ENCODE peak calls at places on chromosomes 5 and 9, in four cellular contexts. M, P, F and B are unnamed samples.

GRCh38 chr5:154860123-154860522 is 1.7 kb downstream of the CNOT8 start:
- DNase-seq in M (no peak), P (peak; percentile 29), F (no peak), B (no peak)

GRCh38 chr5:107072440-107072839 is 598.3 kb downstream of the EFNA5 start:
- DNase-seq in F (no peak), M (no peak), P (no peak), B (no peak)

GRCh38 chr9:23821400-23822181 is 4.4 kb downstream of the ELAVL2 start:
- DNase-seq in M (peak; percentile 11), P (no peak), F (no peak), B (no peak)

GRCh38 chr9:122374885-122375420 is 4.1 kb downstream of the PTGS1 start:
- DNase-seq in F (no peak), M (peak; percentile 82), P (no peak), B (no peak)

GRCh38 chr9:135890896-135891631 is 16.3 kb downstream of the CAMSAP1 start:
- DNase-seq in P (no peak), F (no peak), M (no peak), B (no peak)

GRCh38 chr9:103681435-103681834 is 412.7 kb upstream of the SMC2 start:
- DNase-seq in P (no peak), F (no peak), M (no peak), B (no peak)

GRCh38 chr5:111563041-111563822 is 50.9 kb upstream of the STARD4 start:
- DNase-seq in F (peak; percentile 51), P (no peak), M (no peak), B (no peak)

GRCh38 chr5:95098012-95098411 is 186.9 kb downstream of the MCTP1 start:
- DNase-seq in P (no peak), F (no peak), M (no peak), B (no peak)

GRCh38 chr5:78587775-78588291 is 60.7 kb downstream of the LHFPL2 start:
- DNase-seq in M (no peak), F (no peak), P (no peak), B (no peak)

GRCh38 chr5:14351086-14351661 is 208.0 kb downstream of the TRIO start:
- DNase-seq in F (no peak), P (no peak), M (no peak), B (no peak)

GRCh38 chr9:21265421-21266189 is 25.8 kb upstream of the IFNA14 start:
- DNase-seq in M (no peak), F (no peak), P (no peak), B (no peak)

GRCh38 chr5:83407931-83408330 is 63.6 kb upstream of the VCAN start:
- DNase-seq in M (no peak), F (no peak), P (no peak), B (no peak)

GRCh38 chr5:181188700-181189362 is 16.2 kb downstream of the TRIM7 start:
- DNase-seq in M (peak; percentile 48), P (peak; percentile 78), F (peak; percentile 55), B (peak; percentile 57)

GRCh38 chr5:116532762-116533525 is 41.7 kb downstream of the SEMA6A start:
- DNase-seq in F (no peak), M (no peak), P (no peak), B (no peak)

GRCh38 chr5:35819656-35820055 is 37.0 kb upstream of the IL7R start:
- DNase-seq in P (no peak), M (no peak), F (no peak), B (no peak)

GRCh38 chr5:35819026-35819425 is 37.7 kb upstream of the IL7R start:
- DNase-seq in M (no peak), F (no peak), P (no peak), B (no peak)

GRCh38 chr5:35815089-35815936 is 41.4 kb upstream of the IL7R start:
- DNase-seq in M (no peak), P (no peak), F (no peak), B (no peak)

GRCh38 chr5:35813456-35813855 is 43.2 kb upstream of the IL7R start:
- DNase-seq in M (no peak), P (no peak), F (no peak), B (no peak)

GRCh38 chr5:35816881-35817521 is 39.7 kb upstream of the IL7R start:
- DNase-seq in M (no peak), F (no peak), P (no peak), B (no peak)
- TF ChIP-seq CTCF in M (no peak), F (no peak), P (no peak), B (no peak)

DNA sequence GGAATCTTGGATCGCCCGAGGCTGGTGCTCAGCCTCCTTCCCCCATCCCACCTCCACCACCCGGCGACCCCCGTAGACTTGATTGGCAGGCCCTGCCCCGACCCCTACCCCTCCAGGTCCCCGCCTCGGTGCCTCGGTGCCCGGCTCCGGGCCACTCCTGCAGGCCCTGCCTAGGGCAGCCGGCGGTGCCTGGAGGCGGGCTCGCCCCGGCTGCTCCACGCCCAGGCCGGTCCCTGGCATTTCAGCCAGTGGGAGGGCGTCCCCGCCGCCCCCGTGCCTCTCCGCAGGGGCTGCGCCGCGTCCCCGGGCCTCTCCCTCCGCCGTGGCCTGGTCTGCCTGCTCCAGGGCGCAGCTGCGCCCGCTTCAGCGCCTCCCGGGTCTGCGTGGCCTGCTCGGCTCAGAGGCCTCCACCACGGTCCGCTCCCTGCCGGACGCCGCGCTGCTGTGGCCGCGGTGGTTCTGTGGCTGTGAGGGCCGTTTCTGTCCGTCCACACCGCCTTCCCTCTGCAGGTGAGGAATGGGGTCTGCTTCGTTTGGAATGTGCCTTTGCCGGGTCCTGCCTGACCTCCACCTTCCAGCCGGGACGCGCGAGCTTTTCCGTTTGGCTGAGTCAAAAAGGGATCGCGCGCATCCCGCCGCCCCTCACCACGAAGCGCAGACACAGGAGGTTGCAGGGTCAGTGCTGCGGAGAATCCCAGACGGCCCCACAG is 48.3 kb upstream of the IRX4 start:
- DNase-seq in F (no peak), P (no peak), M (peak; percentile 54), B (peak; percentile 40)
- H3K27ac ChIP-seq in F (no peak overlapping the region), P (no peak overlapping the region), M (peak overlapping the region; percentile 86), B (no peak overlapping the region)

DNA sequence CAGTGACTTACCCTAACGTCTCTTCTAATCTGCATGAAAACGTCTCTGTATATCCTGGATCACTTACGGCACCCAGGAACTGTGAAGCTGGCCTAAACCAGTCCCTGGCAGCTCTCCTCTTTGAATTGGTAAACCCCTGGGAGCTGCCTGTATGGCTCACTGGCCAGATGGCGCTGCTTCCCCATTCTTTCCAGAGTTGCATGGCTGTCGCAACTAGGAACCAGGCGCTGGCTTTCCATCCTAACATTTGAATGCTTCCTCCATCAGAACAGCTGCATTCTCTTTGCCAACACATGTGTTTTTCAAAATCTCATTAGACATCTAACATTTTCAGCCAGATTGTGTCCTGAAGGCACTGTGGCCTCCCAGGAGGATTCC is 8.0 kb upstream of the PCA3 start:
- DNase-seq in M (peak; percentile 20), P (no peak), F (no peak), B (no peak)
- TF ChIP-seq CTCF in M (no peak), P (peak; percentile 6), F (peak; percentile 21), B (no peak)

DNA sequence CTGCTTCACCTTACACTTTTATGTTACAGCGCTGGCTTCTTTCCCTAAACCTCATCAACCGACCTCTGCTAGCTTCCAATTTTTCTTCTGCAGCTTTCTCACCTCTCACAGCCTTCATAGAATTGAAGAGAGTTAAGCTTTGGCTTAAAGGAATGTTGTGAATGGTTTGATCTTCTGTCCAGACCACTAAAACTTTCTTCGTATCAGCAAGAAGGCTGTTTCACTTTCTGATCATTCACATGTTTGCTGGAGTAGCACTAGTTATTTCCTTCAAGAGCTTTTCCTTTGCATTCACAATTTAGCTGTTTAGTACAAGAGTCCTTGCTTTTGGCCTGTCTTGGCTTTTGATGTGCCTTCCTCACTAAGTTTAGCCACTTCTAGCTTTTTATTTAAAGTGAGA is 49.5 kb downstream of the NR3C1 start:
- DNase-seq in F (no peak), P (no peak), M (no peak), B (no peak)
- H3K27ac ChIP-seq in F (no peak overlapping the region), P (no peak overlapping the region), M (peak overlapping the region; percentile 23), B (peak overlapping the region; percentile 36)

GRCh38 chr5:51960617-51961115 is 577.4 kb downstream of the ISL1 start:
- DNase-seq in F (no peak), M (no peak), P (no peak), B (no peak)
- TF ChIP-seq CTCF in F (no peak), M (no peak), P (peak; percentile 6), B (no peak)

DNA sequence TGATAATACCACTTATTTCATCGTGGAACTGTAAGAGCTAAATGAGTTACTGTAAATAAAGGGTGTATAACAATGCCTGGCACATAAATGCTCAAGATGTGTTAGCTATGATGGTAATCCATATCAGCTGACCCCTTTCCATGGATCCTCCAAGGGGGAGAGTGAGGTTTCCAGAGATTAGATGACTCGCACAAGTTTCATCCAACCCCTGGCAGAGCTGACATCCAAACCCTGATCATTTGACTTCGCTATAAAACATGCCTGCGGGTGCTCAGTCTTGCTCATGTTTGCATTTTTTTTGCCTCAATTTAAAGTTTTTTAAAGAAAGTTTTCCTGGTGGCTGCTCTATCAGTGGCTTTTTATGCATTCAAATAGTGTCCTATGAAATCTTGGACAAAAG is 145.7 kb upstream of the SMIM23 start:
- DNase-seq in F (peak; percentile 26), M (no peak), P (no peak), B (no peak)
- H3K27ac ChIP-seq in F (no peak overlapping the region), M (peak overlapping the region; percentile 88), P (no peak overlapping the region), B (no peak overlapping the region)

GRCh38 chr5:1772634-1773033 is 27.0 kb downstream of the MRPL36 start:
- DNase-seq in M (no peak), P (no peak), F (peak; percentile 23), B (no peak)
- TF ChIP-seq CTCF in M (peak; percentile 8), P (no peak), F (peak; percentile 74), B (no peak)

GRCh38 chr9:120403543-120403856 is 176.5 kb downstream of the CDK5RAP2 start:
- DNase-seq in F (no peak), P (no peak), M (no peak), B (no peak)
- H3K27ac ChIP-seq in F (peak overlapping the region; percentile 88), P (no peak overlapping the region), M (no peak overlapping the region), B (no peak overlapping the region)

GRCh38 chr5:39138182-39138487 is 63.9 kb upstream of the RICTOR start:
- DNase-seq in F (no peak), P (no peak), M (no peak), B (no peak)

GRCh38 chr5:39138892-39139291 is 64.7 kb upstream of the RICTOR start:
- DNase-seq in P (no peak), M (no peak), F (peak; percentile 3), B (no peak)

GRCh38 chr5:39132792-39133191 is 58.6 kb upstream of the RICTOR start:
- DNase-seq in P (no peak), F (no peak), M (no peak), B (no peak)

GRCh38 chr5:39140558-39141168 is 66.5 kb upstream of the RICTOR start:
- DNase-seq in M (no peak), F (no peak), P (no peak), B (no peak)

GRCh38 chr5:39137391-39138181 is 63.4 kb upstream of the RICTOR start:
- DNase-seq in M (no peak), P (no peak), F (no peak), B (no peak)
- TF ChIP-seq CTCF in M (no peak), P (no peak), F (peak; percentile 30), B (no peak)